ENCODE peak calls at places on chromosome 11, in seven cellular contexts. F, D, O, U, X, Z and A are unnamed samples.

GRCh38 chr11:16034074-16034473 is 322.3 kb downstream of the SOX6 start:
- DNase-seq in X (no peak), F (peak; percentile 21), Z (no peak), U (no peak), O (no peak), D (no peak), A (no peak)

GRCh38 chr11:100536979-100537378 is 150.1 kb upstream of the ARHGAP42 start:
- DNase-seq in Z (no peak), F (no peak), D (no peak), O (no peak), X (no peak), U (no peak), A (no peak)

GRCh38 chr11:87743002-87743401 is 432.2 kb downstream of the RAB38 start:
- DNase-seq in U (no peak), O (no peak), D (no peak), X (peak; percentile 16), F (no peak), Z (no peak), A (no peak)

GRCh38 chr11:65854871-65855837 is 2.8 kb downstream of the CFL1 start:
- DNase-seq in U (no peak), F (no peak), Z (peak; percentile 21), O (no peak), X (no peak), D (no peak), A (no peak)

GRCh38 chr11:116421529-116422185 is 351.1 kb downstream of the BUD13 start:
- DNase-seq in X (no peak), Z (no peak), O (no peak), D (no peak), U (no peak), F (no peak), A (no peak)

GRCh38 chr11:124612567-124613245 is 1.5 kb downstream of the PANX3 start:
- DNase-seq in F (no peak), U (no peak), D (no peak), X (peak; percentile 12), O (no peak), Z (peak; percentile 46), A (no peak)

GRCh38 chr11:90468923-90469322 is 246.1 kb upstream of the CHORDC1 start:
- DNase-seq in X (no peak), U (no peak), Z (no peak), F (no peak), D (no peak), O (no peak), A (no peak)

GRCh38 chr11:73393479-73394415 is 17.5 kb downstream of the RELT start:
- DNase-seq in O (peak; percentile 72), Z (peak; percentile 86), U (peak; percentile 69), X (peak; percentile 87), F (peak; percentile 78), D (no peak), A (peak; percentile 52)

GRCh38 chr11:28860898-28861297 is 752.7 kb downstream of the METTL15 start:
- DNase-seq in Z (no peak), D (no peak), F (peak; percentile 81), O (no peak), X (no peak), U (no peak), A (no peak)

GRCh38 chr11:75476716-75477613 is 44.0 kb upstream of the KLHL35 start:
- DNase-seq in D (no peak), X (no peak), F (peak; percentile 14), U (no peak), O (peak; percentile 54), Z (no peak), A (no peak)

GRCh38 chr11:69011624-69012091 is 1.4 kb downstream of the MRGPRF start:
- DNase-seq in F (no peak), Z (no peak), X (no peak), D (no peak), O (no peak), U (no peak), A (no peak)

GRCh38 chr11:34174411-34175041 is 69.1 kb downstream of the NAT10 start:
- DNase-seq in O (peak; percentile 84), Z (peak; percentile 86), D (peak; percentile 94), F (peak; percentile 67), U (peak; percentile 74), X (peak; percentile 92), A (peak; percentile 75)

GRCh38 chr11:134628426-134628825 is 216.4 kb upstream of the B3GAT1 start:
- DNase-seq in D (no peak), U (no peak), F (no peak), O (no peak), Z (no peak), X (no peak), A (no peak)

GRCh38 chr11:95453616-95454118 is 222.7 kb upstream of the SESN3 start:
- DNase-seq in Z (no peak), X (no peak), D (peak; percentile 81), O (peak; percentile 61), U (no peak), F (no peak), A (no peak)

GRCh38 chr11:128251140-128251539 is 336.2 kb downstream of the ETS1 start:
- DNase-seq in O (no peak), X (no peak), D (no peak), U (no peak), F (peak; percentile 67), Z (no peak), A (no peak)

GRCh38 chr11:35141538-35141937 is 2.6 kb downstream of the CD44 start:
- DNase-seq in X (no peak), O (peak; percentile 39), Z (no peak), D (peak; percentile 87), U (peak; percentile 82), F (no peak), A (peak; percentile 38)

GRCh38 chr11:69471329-69472052 is 10.0 kb upstream of the LINC01488 start:
- DNase-seq in Z (no peak), X (no peak), D (no peak), O (peak; percentile 5), U (no peak), F (peak; percentile 13), A (no peak)

GRCh38 chr11:2590131-2590950 is 109.5 kb downstream of the KCNQ1OT1 start:
- DNase-seq in D (peak; percentile 68), U (no peak), X (no peak), O (no peak), Z (no peak), F (no peak), A (no peak)

GRCh38 chr11:117226388-117227385 is 5.2 kb downstream of the PCSK7 start:
- DNase-seq in X (no peak), D (peak; percentile 79), F (peak; percentile 85), Z (peak; percentile 52), U (no peak), O (no peak), A (no peak)

GRCh38 chr11:65187146-65187675 is 5.5 kb downstream of the CAPN1 start:
- DNase-seq in U (no peak), D (peak; percentile 47), Z (no peak), F (no peak), X (no peak), O (no peak), A (no peak)

GRCh38 chr11:73192272-73192671 is 25.8 kb upstream of the P2RY2 start:
- DNase-seq in D (peak; percentile 83), X (peak; percentile 5), Z (no peak), U (no peak), O (no peak), F (no peak), A (no peak)

GRCh38 chr11:87039371-87039770 is 1.6 kb downstream of the TMEM135 start:
- DNase-seq in X (no peak), D (no peak), O (no peak), Z (no peak), F (peak; percentile 41), U (no peak), A (no peak)

GRCh38 chr11:116070555-116070954 is 566.3 kb upstream of the CADM1 start:
- DNase-seq in Z (no peak), O (no peak), U (no peak), D (no peak), F (no peak), X (no peak), A (no peak)

GRCh38 chr11:93219440-93219839 is 21.6 kb upstream of the SLC36A4 start:
- DNase-seq in F (no peak), Z (no peak), D (no peak), U (no peak), X (no peak), O (no peak), A (no peak)

GRCh38 chr11:109939176-109939810 is 153.9 kb upstream of the ZC3H12C start:
- DNase-seq in O (no peak), X (no peak), F (peak; percentile 71), D (no peak), U (no peak), Z (no peak), A (no peak)

GRCh38 chr11:113710989-113711388 is 4.9 kb upstream of the TMPRSS5 start:
- DNase-seq in X (no peak), U (no peak), D (no peak), O (no peak), Z (no peak), F (no peak), A (no peak)

GRCh38 chr11:94445641-94446040 is 44.4 kb upstream of the GPR83 start:
- DNase-seq in F (no peak), Z (no peak), X (no peak), U (no peak), D (no peak), O (no peak), A (no peak)
- TF ChIP-seq CTCF in F (no peak), Z (no peak), X (no peak), U (no peak), D (no peak), O (no peak), A (no peak)

GRCh38 chr11:126990716-126991480 is 9.7 kb downstream of the KIRREL3 start:
- DNase-seq in O (no peak), F (no peak), U (no peak), X (no peak), D (no peak), Z (no peak), A (no peak)
- TF ChIP-seq CTCF in O (peak; percentile 11), F (no peak), U (no peak), X (no peak), D (peak; percentile 18), Z (no peak), A (no peak)

GRCh38 chr11:11401960-11402359 is 48.9 kb upstream of the CSNK2A3 start:
- DNase-seq in X (no peak), D (no peak), Z (no peak), O (no peak), F (no peak), U (no peak), A (no peak)

GRCh38 chr11:11403763-11404725 is 51.0 kb upstream of the CSNK2A3 start:
- DNase-seq in X (no peak), Z (no peak), D (no peak), F (peak; percentile 40), U (no peak), O (peak; percentile 58), A (no peak)

GRCh38 chr11:11397043-11397415 is 44.0 kb upstream of the CSNK2A3 start:
- DNase-seq in Z (no peak), U (no peak), D (no peak), X (no peak), F (no peak), O (no peak), A (no peak)

GRCh38 chr11:11400121-11400520 is 47.1 kb upstream of the CSNK2A3 start:
- DNase-seq in O (no peak), Z (no peak), X (no peak), U (no peak), F (no peak), D (no peak), A (no peak)

GRCh38 chr11:11400635-11401232 is 47.7 kb upstream of the CSNK2A3 start:
- DNase-seq in Z (peak; percentile 59), X (peak; percentile 55), O (no peak), D (no peak), U (no peak), F (no peak), A (no peak)
- TF ChIP-seq CTCF in Z (peak; percentile 72), X (peak; percentile 44), O (peak; percentile 36), D (no peak), U (no peak), F (peak; percentile 43), A (no peak)

GRCh38 chr11:29962243-29962642 is 54.6 kb downstream of the KCNA4 start:
- DNase-seq in O (no peak), U (no peak), Z (peak; percentile 72), F (no peak), X (peak; percentile 78), D (no peak), A (no peak)
- TF ChIP-seq CTCF in O (peak; percentile 39), U (no peak), Z (peak; percentile 75), F (peak; percentile 16), X (peak; percentile 42), D (no peak), A (no peak)